ENCODE peak calls at places on chromosomes 2 and 18, in six cellular contexts. I, N, L, W, P and S are unnamed samples.

GRCh38 chr2:51710222-51710621 is 678.3 kb upstream of the NRXN1 start:
- DNase-seq in I (no peak), N (no peak), L (no peak), W (no peak), P (no peak), S (no peak)

GRCh38 chr18:70700496-70700895 is 411.7 kb downstream of the SOCS6 start:
- DNase-seq in I (no peak), N (no peak), L (no peak), W (no peak), P (no peak), S (no peak)

GRCh38 chr18:69958422-69958821 is 10.7 kb upstream of the CD226 start:
- DNase-seq in I (no peak), N (no peak), L (no peak), W (no peak), P (no peak), S (no peak)

GRCh38 chr2:221518201-221518936 is 53.7 kb downstream of the EPHA4 start:
- DNase-seq in I (no peak), N (no peak), L (peak; percentile 25), W (peak; percentile 41), P (no peak), S (peak; percentile 16)

GRCh38 chr18:62715829-62716678 is 713 bp downstream of the PHLPP1 start:
- DNase-seq in I (peak; percentile 80), N (peak; percentile 82), L (no peak), W (peak; percentile 75), P (peak; percentile 57), S (peak; percentile 85)

GRCh38 chr2:159072795-159073194 is 104.4 kb downstream of the TANC1 start:
- DNase-seq in I (no peak), N (no peak), L (no peak), W (peak; percentile 78), P (no peak), S (peak; percentile 64)

GRCh38 chr2:176638167-176639015 is 369.1 kb downstream of the MTX2 start:
- DNase-seq in I (peak; percentile 86), N (peak; percentile 67), L (peak; percentile 26), W (peak; percentile 61), P (peak; percentile 67), S (peak; percentile 91)

GRCh38 chr2:133753665-133754064 is 185.4 kb upstream of the NCKAP5 start:
- DNase-seq in I (peak; percentile 67), N (peak; percentile 45), L (no peak), W (no peak), P (peak; percentile 23), S (no peak)

GRCh38 chr2:177291701-177292100 is 27.2 kb upstream of the NFE2L2 start:
- DNase-seq in I (no peak), N (no peak), L (no peak), W (no peak), P (no peak), S (no peak)

GRCh38 chr18:11752116-11752911 is 63.2 kb downstream of the GNAL start:
- DNase-seq in I (no peak), N (no peak), L (no peak), W (peak; percentile 53), P (no peak), S (peak; percentile 38)

GRCh38 chr2:8872821-8873432 is 35.5 kb upstream of the KIDINS220 start:
- DNase-seq in I (no peak), N (no peak), L (peak; percentile 64), W (peak; percentile 87), P (no peak), S (peak; percentile 82)

GRCh38 chr2:10061221-10061925 is 18.0 kb downstream of the KLF11 start:
- DNase-seq in I (no peak), N (peak; percentile 22), L (no peak), W (no peak), P (no peak), S (no peak)

GRCh38 chr2:156512451-156512850 is 76.3 kb downstream of the GPD2 start:
- DNase-seq in I (no peak), N (no peak), L (no peak), W (no peak), P (no peak), S (no peak)

GRCh38 chr2:144659731-144660275 is 139.9 kb upstream of the ZEB2 start:
- DNase-seq in I (no peak), N (peak; percentile 70), L (no peak), W (peak; percentile 96), P (peak; percentile 20), S (peak; percentile 94)

GRCh38 chr2:232376713-232377112 is 1.8 kb upstream of the ALPP start:
- DNase-seq in I (peak; percentile 35), N (peak; percentile 31), L (no peak), W (no peak), P (no peak), S (no peak)

GRCh38 chr2:69579561-69579960 is 64.0 kb downstream of the AAK1 start:
- DNase-seq in I (no peak), N (no peak), L (no peak), W (no peak), P (no peak), S (peak; percentile 36)

GRCh38 chr2:25219621-25220020 is 51.2 kb upstream of the POMC start:
- DNase-seq in I (no peak), N (no peak), L (no peak), W (no peak), P (no peak), S (no peak)

GRCh38 chr2:239162141-239162821 is 238.5 kb downstream of the HDAC4 start:
- DNase-seq in I (peak; percentile 61), N (peak; percentile 32), L (no peak), W (no peak), P (no peak), S (no peak)

GRCh38 chr2:37892436-37893114 is 32.5 kb upstream of the RMDN2 start:
- DNase-seq in I (no peak), N (no peak), L (no peak), W (no peak), P (no peak), S (no peak)

GRCh38 chr2:149645391-149645790 is 57.8 kb upstream of the MMADHC start:
- DNase-seq in I (no peak), N (no peak), L (no peak), W (peak; percentile 42), P (no peak), S (peak; percentile 52)

GRCh38 chr2:103789716-103790085 is 1027.9 kb downstream of the TMEM182 start:
- DNase-seq in I (no peak), N (no peak), L (no peak), W (no peak), P (no peak), S (no peak)

GRCh38 chr2:200749631-200750322 is 61.9 kb upstream of the BZW1 start:
- DNase-seq in I (no peak), N (no peak), L (no peak), W (no peak), P (no peak), S (no peak)

GRCh38 chr2:50808694-50809093 is 223.2 kb downstream of the NRXN1 start:
- DNase-seq in I (no peak), N (no peak), L (no peak), W (no peak), P (no peak), S (no peak)

GRCh38 chr2:189411860-189412259 is 29.4 kb upstream of the WDR75 start:
- DNase-seq in I (peak; percentile 69), N (no peak), L (no peak), W (peak; percentile 97), P (no peak), S (peak; percentile 91)

GRCh38 chr18:22015156-22015555 is 154.2 kb upstream of the GATA6 start:
- DNase-seq in I (no peak), N (no peak), L (no peak), W (peak; percentile 52), P (no peak), S (peak; percentile 51)

GRCh38 chr18:50560681-50561629 is 1.1 kb downstream of the MAPK4 start:
- DNase-seq in I (no peak), N (no peak), L (no peak), W (no peak), P (peak; percentile 12), S (no peak)

GRCh38 chr2:196113061-196113974 is 44.7 kb upstream of the DNAH7 start:
- DNase-seq in I (no peak), N (no peak), L (peak; percentile 59), W (peak; percentile 95), P (no peak), S (peak; percentile 75)

GRCh38 chr2:10873790-10874437 is 37.8 kb upstream of the KCNF1 start:
- DNase-seq in I (no peak), N (no peak), L (no peak), W (no peak), P (peak; percentile 53), S (peak; percentile 68)

GRCh38 chr2:68767031-68767961 is 32.7 kb downstream of the ARHGAP25 start:
- DNase-seq in I (no peak), N (no peak), L (no peak), W (no peak), P (no peak), S (no peak)

GRCh38 chr2:183614797-183615429 is 490.7 kb downstream of the NUP35 start:
- DNase-seq in I (peak; percentile 53), N (no peak), L (peak; percentile 11), W (peak; percentile 13), P (no peak), S (no peak)

GRCh38 chr2:96764253-96764637 is 3.5 kb downstream of the CNNM4 start:
- DNase-seq in I (no peak), N (peak; percentile 55), L (no peak), W (no peak), P (no peak), S (peak; percentile 43)